ENCODE peak calls at places on chromosome 1, in seven cellular contexts. Y is cardiac muscle cell, B is mucosa of descending colon, M is GM12865, K is IMR-90, W is fibroblast of lung, X is sigmoid colon. Q is an unnamed sample.

GRCh38 chr1:159911668-159912067 is 11.7 kb upstream of the CFAP45 start:
- DNase-seq in X (no peak), M (no peak), B (no peak), K (no peak), W (no peak), Y (no peak), Q (no peak)

GRCh38 chr1:234001817-234002216 is 97.3 kb downstream of the SLC35F3 start:
- DNase-seq in M (no peak), B (no peak), X (no peak), W (peak; percentile 10), K (no peak), Y (no peak), Q (no peak)

GRCh38 chr1:31751822-31752241 is 12.3 kb downstream of the ADGRB2 start:
- DNase-seq in X (no peak), B (no peak), W (no peak), Y (peak; percentile 75), K (no peak), M (no peak), Q (no peak)

GRCh38 chr1:206595581-206596318 is 16.5 kb downstream of the EIF2D start:
- DNase-seq in M (no peak), K (no peak), B (no peak), Y (no peak), W (no peak), X (no peak), Q (no peak)

GRCh38 chr1:54543729-54544496 is 4.1 kb upstream of the ACOT11 start:
- DNase-seq in B (no peak), M (no peak), Y (no peak), X (no peak), W (peak; percentile 88), K (peak; percentile 84), Q (peak; percentile 87)

GRCh38 chr1:121519042-121519755 is 334.4 kb downstream of the SRGAP2C start:
- DNase-seq in K (no peak), W (peak; percentile 8), B (peak; percentile 69), X (peak; percentile 68), M (peak; percentile 0), Y (peak; percentile 76), Q (peak; percentile 11)

GRCh38 chr1:89332461-89332860 is 31.4 kb upstream of the GBP6 start:
- DNase-seq in M (no peak), K (no peak), B (no peak), Y (no peak), W (no peak), X (no peak), Q (no peak)

GRCh38 chr1:245551536-245551935 is 396.8 kb downstream of the KIF26B start:
- DNase-seq in M (no peak), Y (no peak), W (no peak), B (no peak), X (no peak), K (no peak), Q (no peak)

GRCh38 chr1:36523850-36524249 is 41.1 kb upstream of the CSF3R start:
- DNase-seq in W (no peak), Y (no peak), M (no peak), X (peak; percentile 6), K (no peak), B (no peak), Q (no peak)

GRCh38 chr1:231264642-231265041 is 23.6 kb downstream of the GNPAT start:
- DNase-seq in X (no peak), M (no peak), W (no peak), K (no peak), B (no peak), Y (no peak), Q (no peak)

GRCh38 chr1:202319381-202320080 is 22.2 kb downstream of the UBE2T start:
- DNase-seq in X (no peak), K (peak; percentile 17), W (no peak), M (no peak), Y (no peak), B (no peak), Q (no peak)

GRCh38 chr1:202311880-202312635 is 29.7 kb downstream of the UBE2T start:
- DNase-seq in B (no peak), X (no peak), Y (no peak), K (no peak), M (no peak), W (no peak), Q (peak; percentile 15)

GRCh38 chr1:202317941-202318925 is 23.5 kb downstream of the UBE2T start:
- DNase-seq in X (no peak), M (no peak), Y (no peak), K (no peak), W (no peak), B (no peak), Q (no peak)

GRCh38 chr1:202316186-202316585 is 25.6 kb downstream of the UBE2T start:
- DNase-seq in W (no peak), X (no peak), B (no peak), Y (no peak), K (no peak), M (no peak), Q (no peak)

DNA sequence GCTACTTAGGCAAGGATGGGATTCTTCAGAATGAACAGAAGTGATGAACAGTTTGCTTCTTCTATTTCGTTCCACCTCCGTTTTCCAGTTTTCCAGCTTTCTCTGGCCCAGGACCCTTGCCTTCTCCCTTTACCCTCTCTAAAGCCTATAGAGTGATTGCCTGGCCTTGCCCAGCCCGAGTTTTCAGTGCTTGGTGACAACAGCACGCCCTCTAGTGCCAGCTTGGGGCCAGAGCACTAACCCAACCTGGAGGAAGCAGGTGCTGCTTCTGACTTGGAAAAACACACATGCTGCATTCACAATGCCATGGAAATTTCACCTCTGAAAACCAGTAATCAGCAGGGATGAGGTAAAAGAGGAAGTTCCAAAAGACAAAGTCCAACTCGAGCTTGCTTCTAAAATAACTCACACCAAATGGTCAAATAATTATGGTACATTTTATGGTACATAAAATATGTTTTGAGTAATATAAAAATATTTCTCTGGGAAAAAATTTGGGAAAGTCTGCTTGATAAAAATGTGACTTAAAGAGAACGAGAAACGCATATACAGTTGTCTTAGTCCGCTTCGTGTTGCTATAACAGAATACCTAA is 26.1 kb downstream of the UBE2T start:
- DNase-seq in K (peak; percentile 66), B (peak; percentile 89), Y (peak; percentile 90), X (no peak), W (peak; percentile 53), M (peak; percentile 77), Q (peak; percentile 82)
- TF ChIP-seq CTCF in K (peak; percentile 97), B (peak; percentile 86), Y (peak; percentile 98), X (peak; percentile 75), W (peak; percentile 99), M (peak; percentile 98), Q (peak; percentile 99)

GRCh38 chr1:64917907-64918306 is 48.4 kb downstream of the JAK1 start:
- DNase-seq in K (no peak), M (no peak), B (no peak), W (no peak), X (no peak), Y (no peak), Q (no peak)

GRCh38 chr1:64920936-64921589 is 45.3 kb downstream of the JAK1 start:
- DNase-seq in B (no peak), W (peak; percentile 72), X (no peak), Y (no peak), M (no peak), K (peak; percentile 69), Q (peak; percentile 71)

GRCh38 chr1:64915381-64916274 is 50.7 kb downstream of the JAK1 start:
- DNase-seq in W (peak; percentile 70), B (peak; percentile 44), Y (no peak), M (no peak), K (peak; percentile 94), X (no peak), Q (peak; percentile 94)

GRCh38 chr1:64913361-64914015 is 52.9 kb downstream of the JAK1 start:
- DNase-seq in W (no peak), K (no peak), Y (no peak), B (no peak), M (no peak), X (no peak), Q (no peak)

GRCh38 chr1:64917328-64917861 is 49.0 kb downstream of the JAK1 start:
- DNase-seq in X (peak; percentile 91), B (no peak), W (peak; percentile 99), Y (no peak), K (peak; percentile 99), M (no peak), Q (peak; percentile 97)
- H3K4me3 ChIP-seq in X (no peak overlapping the region), B (no peak overlapping the region), W (no peak overlapping the region), Y (no peak overlapping the region), K (no peak overlapping the region), M (no peak overlapping the region), Q (no peak overlapping the region)

DNA sequence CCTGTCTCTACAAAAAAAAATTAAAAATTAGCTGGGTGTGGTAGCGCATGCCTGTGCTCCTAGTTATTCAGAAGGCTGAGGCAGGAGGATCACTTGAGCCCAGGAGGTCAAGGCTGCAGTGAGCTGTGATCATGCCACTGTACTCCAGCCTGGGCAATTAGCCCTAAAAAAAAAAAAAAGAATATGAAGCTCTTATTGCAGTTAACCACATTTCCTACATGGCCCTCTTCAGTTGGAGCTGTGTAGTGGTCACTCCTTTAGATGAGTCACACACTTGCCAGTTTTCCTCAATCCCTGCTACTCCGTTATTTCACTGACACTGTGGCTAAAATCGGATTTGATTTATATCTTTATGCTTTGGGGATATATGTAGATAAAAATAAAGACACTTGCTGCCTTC is 11.8 kb downstream of the NFYC start:
- DNase-seq in X (no peak), M (no peak), K (peak; percentile 87), W (peak; percentile 96), Y (no peak), B (no peak), Q (peak; percentile 78)
- TF ChIP-seq CTCF in X (no peak), M (no peak), K (no peak), W (no peak), Y (no peak), B (no peak), Q (no peak)

GRCh38 chr1:6424000-6424565 is 493 bp upstream of the ESPN start:
- DNase-seq in M (no peak), Y (no peak), K (no peak), W (no peak), B (peak; percentile 50), X (no peak), Q (no peak)
- H3K4me3 ChIP-seq in M (no peak overlapping the region), Y (no peak overlapping the region), K (no peak overlapping the region), W (no peak overlapping the region), B (no peak overlapping the region), X (no peak overlapping the region), Q (no peak overlapping the region)